ENCODE peak calls at places on chromosomes 5 and 9, in six cellular contexts. G is transverse colon, H is kidney epithelial cell, U is left ventricle myocardium inferior, W is PC-9, A is suprapubic skin. Z is an unnamed sample.

GRCh38 chr5:100777680-100778281 is 125.3 kb downstream of the ST8SIA4 start:
- DNase-seq in G (peak), A (no peak), U (no peak), H (peak), W (peak), Z (no peak)

GRCh38 chr9:114906922-114907571 is 23.3 kb downstream of the TNFSF8 start:
- DNase-seq in G (no peak), A (no peak), W (no peak), U (no peak), H (no peak), Z (no peak)

GRCh38 chr5:6365977-6366590 is 12.3 kb downstream of the MED10 start:
- DNase-seq in W (no peak), H (no peak), G (no peak), A (no peak), U (no peak), Z (peak)

GRCh38 chr5:68431601-68432337 is 216.2 kb downstream of the PIK3R1 start:
- DNase-seq in H (no peak), W (no peak), G (no peak), A (no peak), U (no peak), Z (no peak)

GRCh38 chr5:74070766-74071165 is 444.8 kb downstream of the ARHGEF28 start:
- DNase-seq in W (no peak), U (no peak), G (no peak), A (no peak), H (no peak), Z (no peak)

GRCh38 chr5:174724484-174725260 is at the start of gene MSX2:
- DNase-seq in W (no peak), A (peak), H (peak), U (peak), G (peak), Z (peak)

GRCh38 chr5:157748740-157749461 is 5.4 kb downstream of the LSM11 start:
- DNase-seq in A (no peak), G (no peak), U (no peak), W (no peak), H (peak), Z (no peak)

GRCh38 chr5:42772265-42772993 is 15.8 kb downstream of the CCDC152 start:
- DNase-seq in G (no peak), A (no peak), H (no peak), W (peak), U (no peak), Z (no peak)

GRCh38 chr9:20087481-20087880 is 298.6 kb upstream of the SLC24A2 start:
- DNase-seq in G (no peak), U (no peak), A (no peak), H (no peak), W (no peak), Z (no peak)

GRCh38 chr5:169609716-169610115 is 26.1 kb downstream of the SPDL1 start:
- DNase-seq in H (no peak), U (no peak), W (no peak), G (no peak), A (no peak), Z (no peak)

GRCh38 chr5:158051036-158051435 is 192.1 kb upstream of the CLINT1 start:
- DNase-seq in U (no peak), W (peak), H (no peak), G (no peak), A (no peak), Z (no peak)

GRCh38 chr5:33244441-33245150 is 196.2 kb upstream of the TARS1 start:
- DNase-seq in U (no peak), W (no peak), H (no peak), A (no peak), G (no peak), Z (no peak)

GRCh38 chr9:20623021-20623747 is 885 bp upstream of the MLLT3 start:
- DNase-seq in G (peak), U (peak), H (no peak), A (peak), W (no peak), Z (no peak)

GRCh38 chr5:149782018-149782899 is 52.1 kb downstream of the PPARGC1B start:
- DNase-seq in U (peak), G (peak), A (no peak), W (no peak), H (no peak), Z (no peak)

GRCh38 chr9:107734231-107735014 is 244.9 kb upstream of the KLF4 start:
- DNase-seq in U (peak), A (no peak), H (no peak), W (peak), G (no peak), Z (no peak)

GRCh38 chr9:8860925-8861324 is 1061.3 kb upstream of the DMAC1 start:
- DNase-seq in G (no peak), U (no peak), A (no peak), H (no peak), W (no peak), Z (no peak)

GRCh38 chr5:170861295-170861854 is 443 bp upstream of the RANBP17 start:
- DNase-seq in U (no peak), H (no peak), W (no peak), A (no peak), G (no peak), Z (no peak)

GRCh38 chr5:80117446-80117845 is 82.3 kb downstream of the THBS4 start:
- DNase-seq in H (no peak), G (no peak), W (no peak), A (no peak), U (no peak), Z (no peak)

GRCh38 chr5:147507480-147508126 is 2.3 kb downstream of the DPYSL3 start:
- DNase-seq in U (no peak), A (peak), H (no peak), G (peak), W (no peak), Z (no peak)

GRCh38 chr9:127177682-127178265 is 55.3 kb upstream of the ANGPTL2 start:
- DNase-seq in H (no peak), U (no peak), W (no peak), A (peak), G (peak), Z (peak)

GRCh38 chr5:56003633-56004032 is 8.9 kb upstream of the IL6ST start:
- DNase-seq in A (no peak), W (no peak), U (no peak), H (no peak), G (no peak), Z (no peak)

GRCh38 chr9:121822093-121823085 is 171.0 kb downstream of the DAB2IP start:
- DNase-seq in U (no peak), G (no peak), H (no peak), A (no peak), W (no peak), Z (peak)

GRCh38 chr9:89850633-89851325 is 246.0 kb downstream of the GADD45G start:
- DNase-seq in H (no peak), U (no peak), A (no peak), G (peak), W (no peak), Z (no peak)

GRCh38 chr5:101543780-101544179 is 640.7 kb upstream of the ST8SIA4 start:
- DNase-seq in U (no peak), A (no peak), H (no peak), G (no peak), W (no peak), Z (no peak)

GRCh38 chr5:71887680-71888079 is 168.6 kb downstream of the CARTPT start:
- DNase-seq in G (no peak), U (no peak), A (no peak), W (peak), H (peak), Z (no peak)

GRCh38 chr5:133983674-133984073 is 15.2 kb upstream of the C5orf15 start:
- DNase-seq in G (no peak), U (no peak), H (no peak), W (no peak), A (no peak), Z (no peak)

GRCh38 chr9:109787735-109788134 is 7.7 kb downstream of the PALM2AKAP2 start:
- DNase-seq in H (no peak), W (no peak), U (no peak), G (no peak), A (no peak), Z (no peak)

GRCh38 chr9:110546411-110546871 is 33.1 kb downstream of the SVEP1 start:
- DNase-seq in U (no peak), G (no peak), W (peak), H (no peak), A (no peak), Z (no peak)

GRCh38 chr5:174572591-174572990 is 151.8 kb upstream of the MSX2 start:
- DNase-seq in H (no peak), W (no peak), A (no peak), G (no peak), U (no peak), Z (no peak)

GRCh38 chr5:140561753-140562523 is 2.5 kb downstream of the APBB3 start:
- DNase-seq in H (no peak), U (no peak), W (no peak), G (no peak), A (no peak), Z (no peak)

GRCh38 chr9:22056402-22056801 is 47.3 kb upstream of the CDKN2B start:
- DNase-seq in G (no peak), H (no peak), W (no peak), U (no peak), A (no peak), Z (no peak)

GRCh38 chr9:14433293-14433818 is 119.4 kb upstream of the NFIB start:
- DNase-seq in A (no peak), H (no peak), G (no peak), U (no peak), W (no peak), Z (no peak)

GRCh38 chr9:14437336-14438231 is 123.6 kb upstream of the NFIB start:
- DNase-seq in G (no peak), A (no peak), H (no peak), W (no peak), U (no peak), Z (no peak)

GRCh38 chr9:14435871-14436270 is 121.9 kb upstream of the NFIB start:
- DNase-seq in U (no peak), H (no peak), W (no peak), A (no peak), G (no peak), Z (no peak)

GRCh38 chr9:14434971-14435718 is 121.2 kb upstream of the NFIB start:
- DNase-seq in W (no peak), U (no peak), H (no peak), G (no peak), A (no peak), Z (no peak)

DNA sequence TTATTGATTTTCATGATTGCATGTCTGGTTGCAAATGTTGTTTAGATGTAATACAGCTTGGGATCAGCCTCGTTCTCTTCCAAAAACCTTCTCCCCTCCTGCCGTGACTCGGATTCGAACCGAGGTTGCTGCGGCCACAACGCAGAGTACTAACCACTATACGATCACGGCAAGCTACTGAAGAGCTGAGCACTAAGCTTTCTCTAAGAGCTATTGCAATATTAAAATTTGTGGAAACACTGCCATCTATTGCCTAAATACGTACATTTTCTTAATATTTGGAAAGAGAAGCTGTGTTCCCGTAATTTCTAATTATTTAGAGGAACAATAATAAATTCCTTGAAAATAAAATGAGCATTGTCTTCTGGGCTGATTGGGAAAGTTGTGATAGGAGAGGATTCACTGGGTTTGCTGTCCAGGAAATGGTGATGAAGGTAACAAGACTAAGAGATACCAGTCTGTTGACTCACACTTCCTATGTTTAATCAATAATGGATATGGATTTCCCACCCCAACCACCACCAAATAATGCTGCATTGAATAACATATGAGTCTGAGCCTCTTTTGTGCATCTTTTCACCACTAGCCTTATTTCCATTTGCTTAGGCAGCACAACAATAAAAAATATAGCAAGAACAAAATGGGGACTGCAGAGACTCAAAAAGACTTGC is 120.0 kb upstream of the NFIB start:
- DNase-seq in G (no peak), A (no peak), U (no peak), H (no peak), W (peak), Z (no peak)
- TF ChIP-seq CTCF in G (no peak), A (no peak), U (peak), H (peak), W (peak), Z (peak)

GRCh38 chr9:4674783-4675182 is 4.6 kb upstream of the CDC37L1 start:
- DNase-seq in W (no peak), U (no peak), H (no peak), G (no peak), A (no peak), Z (no peak)
- TF ChIP-seq CTCF in W (no peak), U (no peak), H (no peak), G (no peak), A (no peak), Z (no peak)

GRCh38 chr9:92176068-92176799 is 61.0 kb upstream of the SPTLC1 start:
- DNase-seq in A (no peak), W (no peak), G (no peak), H (no peak), U (no peak), Z (no peak)
- TF ChIP-seq CTCF in A (no peak), W (peak), G (no peak), H (peak), U (no peak), Z (peak)

DNA sequence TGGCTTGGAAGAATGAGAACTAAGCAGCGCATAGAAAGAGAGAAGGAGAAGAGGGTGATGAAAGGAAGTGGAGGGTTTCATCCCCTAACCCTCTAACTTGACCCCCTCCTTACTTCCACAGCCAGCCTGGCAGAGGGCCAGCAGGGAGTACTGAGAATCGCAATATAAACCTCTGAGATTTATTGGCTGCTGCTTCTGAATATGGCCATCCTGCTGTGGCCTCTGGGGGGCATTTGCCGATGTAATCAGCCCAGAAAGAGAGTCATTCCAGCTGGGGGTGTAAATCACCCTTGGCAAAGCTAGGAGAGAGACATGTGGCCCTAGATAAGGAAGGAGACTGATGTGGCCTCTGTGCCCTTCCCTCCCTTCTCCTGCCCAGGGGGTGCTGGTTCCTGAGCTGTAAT is 960 bp upstream of the GFRA3 start:
- DNase-seq in A (no peak), U (no peak), G (no peak), H (no peak), W (no peak), Z (no peak)
- TF ChIP-seq CTCF in A (no peak), U (no peak), G (no peak), H (no peak), W (no peak), Z (no peak)

GRCh38 chr5:37005252-37005651 is 128.7 kb downstream of the NIPBL start:
- DNase-seq in W (no peak), G (no peak), A (no peak), U (no peak), H (no peak), Z (no peak)

GRCh38 chr5:37002176-37002751 is 125.7 kb downstream of the NIPBL start:
- DNase-seq in U (no peak), H (no peak), A (no peak), G (no peak), W (no peak), Z (no peak)

GRCh38 chr5:37005946-37006540 is 129.5 kb downstream of the NIPBL start:
- DNase-seq in W (peak), H (no peak), A (no peak), U (no peak), G (no peak), Z (no peak)
- TF ChIP-seq CTCF in W (peak), H (peak), A (peak), U (peak), G (peak), Z (peak)

GRCh38 chr9:36337002-36337401 is 63.1 kb downstream of the RNF38 start:
- DNase-seq in G (no peak), W (no peak), U (no peak), A (no peak), H (no peak), Z (no peak)
- TF ChIP-seq CTCF in G (no peak), W (no peak), U (no peak), A (no peak), H (no peak), Z (no peak)

GRCh38 chr5:1666812-1667588 is 132.6 kb downstream of the MRPL36 start:
- DNase-seq in H (no peak), G (peak), W (no peak), A (no peak), U (no peak), Z (peak)
- TF ChIP-seq CTCF in H (peak), G (no peak), W (no peak), A (peak), U (peak), Z (peak)

GRCh38 chr9:134325096-134325812 is 1.0 kb upstream of the RXRA start:
- DNase-seq in H (no peak), U (peak), G (peak), W (peak), A (peak), Z (no peak)

GRCh38 chr9:134327671-134328231 is 1.5 kb downstream of the RXRA start:
- DNase-seq in A (no peak), U (peak), H (no peak), G (no peak), W (no peak), Z (no peak)

GRCh38 chr9:134324359-134325095 is 1.7 kb upstream of the RXRA start:
- DNase-seq in G (peak), U (peak), H (no peak), A (peak), W (no peak), Z (no peak)

GRCh38 chr9:134326754-134327526 is 685 bp downstream of the RXRA start:
- DNase-seq in U (peak), A (peak), W (no peak), G (no peak), H (no peak), Z (no peak)

DNA sequence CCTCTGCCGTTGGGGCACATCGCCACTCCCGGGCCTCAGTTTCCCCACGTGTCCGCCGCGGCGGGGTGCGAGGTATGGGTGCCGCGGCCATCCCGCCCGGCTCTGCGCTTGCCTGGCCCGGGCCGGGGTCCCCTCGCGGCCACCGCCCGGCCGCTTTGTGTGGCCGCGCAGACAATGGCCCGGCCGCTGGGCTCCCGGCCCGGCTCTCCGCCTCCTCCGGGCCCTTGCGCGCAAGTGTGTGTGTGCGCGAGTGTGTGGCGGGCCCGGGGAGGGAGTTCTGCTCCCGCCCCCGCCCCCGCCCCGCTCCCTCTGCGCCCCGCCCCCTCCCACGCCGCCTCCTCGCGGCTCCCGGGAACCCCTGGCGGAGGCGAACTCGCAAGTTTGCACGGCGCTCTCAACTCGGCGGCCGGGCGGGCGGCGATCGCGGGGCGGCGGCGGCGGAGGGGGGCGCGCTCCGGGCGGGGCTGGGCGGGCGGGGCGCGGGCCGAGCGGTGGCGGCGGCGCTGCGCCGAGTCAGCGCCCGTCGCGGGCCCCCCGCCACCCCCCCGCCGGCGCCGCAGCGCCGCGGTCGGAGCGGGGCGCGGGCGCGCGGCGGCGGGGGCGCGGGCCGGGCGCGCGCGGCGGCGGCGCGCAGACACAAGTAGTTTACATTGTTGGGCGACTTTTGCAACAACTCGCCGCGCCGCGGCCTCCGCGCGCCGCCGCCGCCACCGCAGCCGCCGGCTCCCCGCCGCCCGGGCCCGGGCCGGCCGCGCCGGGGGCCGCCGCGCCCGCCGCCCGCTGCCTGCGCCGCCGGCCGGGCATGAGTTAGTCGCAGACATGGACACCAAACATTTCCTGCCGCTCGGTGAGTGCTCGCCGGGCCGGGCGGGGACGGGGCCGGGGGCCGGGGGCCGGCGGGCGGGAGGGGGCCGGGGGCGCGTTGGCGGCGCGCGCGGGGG is at the start of gene RXRA:
- DNase-seq in W (peak), U (peak), H (no peak), A (peak), G (peak), Z (peak)
- TF ChIP-seq CTCF in W (no peak), U (peak), H (no peak), A (peak), G (peak), Z (peak)

DNA sequence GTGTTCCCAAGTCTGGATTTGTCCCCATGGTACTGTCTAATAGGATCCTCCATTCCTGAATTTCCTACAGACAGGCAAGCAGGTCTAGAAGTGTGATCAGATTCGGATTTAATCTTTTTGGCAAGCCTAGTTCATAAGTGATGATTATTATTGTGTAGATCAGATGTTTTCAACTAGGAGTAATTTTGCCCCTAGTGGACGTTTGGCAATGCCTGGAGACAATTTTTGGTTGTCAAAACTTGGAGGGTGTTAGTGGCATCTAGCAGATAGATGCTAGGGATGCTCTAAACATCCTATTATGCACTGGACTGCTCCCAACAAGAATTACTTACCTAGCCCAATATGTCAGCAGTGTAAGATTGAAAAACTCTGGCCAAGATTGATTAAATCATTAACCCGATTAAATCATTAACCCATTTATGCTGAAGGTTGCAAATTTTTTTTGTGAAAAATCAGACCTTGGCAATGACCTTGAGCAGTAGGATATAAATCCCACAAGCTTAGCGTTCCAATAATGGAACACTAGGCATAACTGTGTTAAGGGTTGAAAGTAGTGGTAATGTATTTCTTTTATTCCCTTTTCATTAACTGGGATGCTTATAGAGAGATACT is 28.2 kb downstream of the TCERG1 start:
- DNase-seq in W (no peak), G (no peak), A (no peak), U (no peak), H (no peak), Z (no peak)
- TF ChIP-seq CTCF in W (peak), G (no peak), A (no peak), U (no peak), H (peak), Z (peak)